ENCODE peak calls at places on chromosomes 13 and 19, in four cellular contexts. One of them, this sample, is unnamed.

GRCh38 chr13:42110410-42111155 is 62.1 kb downstream of the DGKH start:
- DNase-seq in fibroblast of lung: peak
- DNase-seq in sciatic nerve: no peak
- DNase-seq in HT-29: peak
- DNase-seq in this sample: peak

GRCh38 chr19:13207237-13208130 is 57.3 kb downstream of the IER2 start:
- DNase-seq in fibroblast of lung: no peak
- DNase-seq in HT-29: no peak
- DNase-seq in sciatic nerve: no peak
- DNase-seq in this sample: no peak

GRCh38 chr19:17579523-17580244 is 24.2 kb downstream of the COLGALT1 start:
- DNase-seq in HT-29: peak
- DNase-seq in fibroblast of lung: peak
- DNase-seq in sciatic nerve: peak
- DNase-seq in this sample: peak

GRCh38 chr13:62129000-62129551 is 713.4 kb upstream of the PCDH20 start:
- DNase-seq in HT-29: no peak
- DNase-seq in fibroblast of lung: no peak
- DNase-seq in sciatic nerve: no peak
- DNase-seq in this sample: no peak

GRCh38 chr13:98033277-98034247 is 80.1 kb downstream of the IPO5 start:
- DNase-seq in fibroblast of lung: peak
- DNase-seq in HT-29: peak
- DNase-seq in sciatic nerve: no peak
- DNase-seq in this sample: peak

GRCh38 chr13:110209950-110210603 is 96.9 kb downstream of the COL4A1 start:
- DNase-seq in sciatic nerve: no peak
- DNase-seq in fibroblast of lung: no peak
- DNase-seq in HT-29: peak
- DNase-seq in this sample: no peak

GRCh38 chr13:110363009-110363408 is 55.9 kb downstream of the COL4A2 start:
- DNase-seq in fibroblast of lung: no peak
- DNase-seq in HT-29: no peak
- DNase-seq in sciatic nerve: no peak
- DNase-seq in this sample: no peak

GRCh38 chr19:2552859-2553258 is 76.9 kb downstream of the GADD45B start:
- DNase-seq in HT-29: no peak
- DNase-seq in fibroblast of lung: no peak
- DNase-seq in sciatic nerve: no peak
- DNase-seq in this sample: no peak

GRCh38 chr19:46529622-46530451 is 34.2 kb upstream of the PNMA8B start:
- DNase-seq in sciatic nerve: peak
- DNase-seq in HT-29: peak
- DNase-seq in fibroblast of lung: peak
- DNase-seq in this sample: peak

GRCh38 chr19:1251503-1252220 is 3.3 kb downstream of the MIDN start:
- DNase-seq in HT-29: peak
- DNase-seq in fibroblast of lung: no peak
- DNase-seq in sciatic nerve: peak
- DNase-seq in this sample: no peak

GRCh38 chr13:102286326-102286725 is 115.5 kb downstream of the FGF14 start:
- DNase-seq in fibroblast of lung: peak
- DNase-seq in sciatic nerve: no peak
- DNase-seq in HT-29: no peak
- DNase-seq in this sample: peak

GRCh38 chr13:65353951-65354350 is 1876.2 kb downstream of the PCDH9 start:
- DNase-seq in fibroblast of lung: no peak
- DNase-seq in HT-29: no peak
- DNase-seq in sciatic nerve: no peak
- DNase-seq in this sample: no peak

GRCh38 chr19:58009666-58010301 is 7.2 kb upstream of the ZNF606 start:
- DNase-seq in sciatic nerve: peak
- DNase-seq in fibroblast of lung: peak
- DNase-seq in HT-29: no peak
- DNase-seq in this sample: peak

GRCh38 chr19:35524181-35524838 is 3.8 kb downstream of the SBSN start:
- DNase-seq in HT-29: no peak
- DNase-seq in sciatic nerve: no peak
- DNase-seq in fibroblast of lung: no peak
- DNase-seq in this sample: no peak

GRCh38 chr19:40705362-40705651 is 11.4 kb downstream of the COQ8B start:
- DNase-seq in sciatic nerve: peak
- DNase-seq in fibroblast of lung: no peak
- DNase-seq in HT-29: no peak
- DNase-seq in this sample: no peak